ENCODE peak calls at places on chromosomes 11 and 22, in six cellular contexts. Y is endothelial cell of umbilical vein, N is mesenchymal stem cell, T is HCT116, F is H9, W is SK-N-SH. P is an unnamed sample. For H3K9me3, the result is how much of the 10 kb centered on the place peaks cover.

GRCh38 chr11:36478700-36479329 is 31.3 kb downstream of the TRAF6 start:
- DNase-seq in F (no peak), W (peak), Y (peak), N (peak), T (peak), P (peak)

GRCh38 chr11:68002575-68002942 is 1.3 kb downstream of the UNC93B1 start:
- DNase-seq in W (no peak), T (no peak), Y (no peak), F (no peak), N (no peak), P (no peak)

GRCh38 chr11:8290122-8290810 is 26.6 kb upstream of the LMO1 start:
- DNase-seq in F (peak), N (no peak), W (peak), T (no peak), Y (no peak), P (peak)

GRCh38 chr11:33452806-33453205 is 195.6 kb downstream of the HIPK3 start:
- DNase-seq in F (no peak), N (peak), W (no peak), Y (peak), T (no peak), P (no peak)

GRCh38 chr11:20000022-20000392 is 160.3 kb downstream of the DBX1 start:
- DNase-seq in F (no peak), Y (no peak), W (no peak), N (no peak), T (no peak), P (no peak)

GRCh38 chr11:86230196-86230813 is 14.2 kb upstream of the EED start:
- DNase-seq in T (peak), W (no peak), F (no peak), Y (no peak), N (no peak), P (no peak)

GRCh38 chr11:95884364-95884763 is 39.5 kb downstream of the MTMR2 start:
- DNase-seq in T (no peak), N (peak), W (no peak), F (no peak), Y (peak), P (no peak)

GRCh38 chr11:95566151-95566670 is 223.4 kb downstream of the FAM76B start:
- DNase-seq in T (no peak), W (no peak), Y (no peak), N (no peak), F (no peak), P (no peak)

GRCh38 chr11:134656861-134657540 is 245.0 kb upstream of the B3GAT1 start:
- DNase-seq in F (no peak), Y (no peak), W (no peak), N (no peak), T (no peak), P (no peak)

GRCh38 chr22:27252282-27253049 is 549.1 kb downstream of the MN1 start:
- DNase-seq in T (no peak), N (peak), F (no peak), W (no peak), Y (peak), P (no peak)

GRCh38 chr11:44774131-44774530 is 47.4 kb downstream of the TSPAN18 start:
- DNase-seq in T (no peak), W (no peak), N (no peak), Y (peak), F (peak), P (no peak)

GRCh38 chr11:9092846-9093778 is 1.7 kb upstream of the SCUBE2 start:
- DNase-seq in Y (peak), T (no peak), W (peak), F (no peak), N (no peak), P (no peak)

GRCh38 chr11:71446942-71447688 is 1.1 kb downstream of the DHCR7 start:
- DNase-seq in W (no peak), T (no peak), F (no peak), N (peak), Y (peak), P (peak)

GRCh38 chr11:48216510-48216909 is at the start of gene OR4B1:
- DNase-seq in F (no peak), N (no peak), Y (no peak), W (no peak), T (no peak), P (no peak)

GRCh38 chr11:129195682-129196081 is 3.6 kb upstream of the ARHGAP32 start:
- DNase-seq in N (no peak), W (no peak), F (no peak), T (no peak), Y (no peak), P (no peak)

GRCh38 chr22:31970490-31971444 is 26.4 kb downstream of the YWHAH start:
- DNase-seq in T (peak), W (peak), F (peak), Y (peak), N (peak), P (peak)

GRCh38 chr22:39253427-39254070 is 8.8 kb upstream of the PDGFB start:
- DNase-seq in N (peak), W (no peak), Y (peak), F (no peak), T (peak), P (no peak)

GRCh38 chr11:57324154-57324885 is 432 bp downstream of the TNKS1BP1 start:
- DNase-seq in W (peak), F (peak), N (peak), Y (peak), T (no peak), P (peak)

GRCh38 chr11:96052921-96053631 is 129.2 kb upstream of the MTMR2 start:
- DNase-seq in W (no peak), F (no peak), Y (no peak), T (no peak), N (peak), P (no peak)

GRCh38 chr22:20423636-20424511 is 13.8 kb downstream of the SCARF2 start:
- DNase-seq in Y (no peak), W (peak), N (no peak), F (peak), T (no peak), P (peak)

GRCh38 chr11:64384039-64384737 is 25.2 kb downstream of the RPS6KA4 start:
- DNase-seq in Y (no peak), F (no peak), T (no peak), N (no peak), W (no peak), P (no peak)

GRCh38 chr11:107565219-107565937 is at the start of gene ALKBH8:
- DNase-seq in N (peak), F (peak), T (no peak), W (peak), Y (peak), P (peak)

GRCh38 chr11:122850076-122850631 is 11.9 kb downstream of the CRTAM start:
- DNase-seq in F (peak), T (no peak), W (no peak), Y (no peak), N (peak), P (no peak)

GRCh38 chr11:93116641-93117577 is 80.9 kb downstream of the SLC36A4 start:
- DNase-seq in F (peak), W (no peak), N (no peak), T (no peak), Y (no peak), P (peak)

GRCh38 chr11:17845431-17845881 is 110.9 kb downstream of the KCNC1 start:
- DNase-seq in W (no peak), N (peak), F (no peak), Y (no peak), T (no peak), P (no peak)

GRCh38 chr11:113373981-113374560 is 13.5 kb upstream of the ANKK1 start:
- DNase-seq in N (no peak), Y (no peak), T (no peak), W (no peak), F (no peak), P (no peak)

GRCh38 chr11:32893091-32893946 is 708 bp downstream of the QSER1 start:
- DNase-seq in F (peak), Y (peak), W (peak), T (no peak), N (peak), P (peak)

GRCh38 chr11:45543808-45544422 is 121.5 kb downstream of the CHST1 start:
- DNase-seq in Y (peak), N (peak), W (no peak), T (no peak), F (peak), P (peak)

GRCh38 chr11:117610901-117611300 is 186.1 kb downstream of the DSCAML1 start:
- DNase-seq in N (no peak), W (no peak), T (no peak), F (no peak), Y (no peak), P (no peak)

GRCh38 chr11:2835768-2836150 is 49.8 kb downstream of the CDKN1C start:
- DNase-seq in F (no peak), T (no peak), N (no peak), W (no peak), Y (no peak), P (no peak)

GRCh38 chr22:45097061-45097460 is 66.7 kb upstream of the NUP50 start:
- DNase-seq in N (no peak), T (no peak), W (no peak), F (no peak), Y (no peak), P (no peak)

GRCh38 chr22:17471901-17472566 is 91.3 kb upstream of the SLC25A18 start:
- DNase-seq in W (no peak), Y (no peak), F (no peak), T (no peak), N (no peak), P (peak)

GRCh38 chr22:34800265-34800664 is 265.7 kb upstream of the ISX start:
- DNase-seq in W (no peak), Y (no peak), N (peak), T (no peak), F (no peak), P (no peak)

GRCh38 chr22:34801221-34801620 is 264.7 kb upstream of the ISX start:
- DNase-seq in F (no peak), W (no peak), T (no peak), N (no peak), Y (no peak), P (no peak)

GRCh38 chr22:34804588-34804987 is 261.4 kb upstream of the ISX start:
- DNase-seq in W (no peak), T (no peak), N (no peak), Y (no peak), F (peak), P (peak)

GRCh38 chr22:34798605-34799004 is 267.4 kb upstream of the ISX start:
- DNase-seq in N (no peak), W (no peak), Y (no peak), F (no peak), T (no peak), P (no peak)
- H3K9me3 ChIP-seq in N (under half), W (under half), Y (under half), F (under half), T (under half), P (under half)

GRCh38 chr11:75733346-75734107 is 15.9 kb downstream of the MOGAT2 start:
- DNase-seq in W (peak), F (no peak), T (no peak), Y (no peak), N (no peak), P (peak)

GRCh38 chr11:75740681-75741080 is 23.0 kb downstream of the MOGAT2 start:
- DNase-seq in T (no peak), F (no peak), N (no peak), W (no peak), Y (no peak), P (no peak)

GRCh38 chr11:75735181-75735845 is 17.7 kb downstream of the MOGAT2 start:
- DNase-seq in T (no peak), W (no peak), Y (no peak), N (no peak), F (no peak), P (no peak)

GRCh38 chr11:75734491-75735180 is 17.0 kb downstream of the MOGAT2 start:
- DNase-seq in T (no peak), Y (no peak), N (no peak), W (no peak), F (no peak), P (no peak)

GRCh38 chr11:75737314-75737713 is 19.7 kb downstream of the MOGAT2 start:
- DNase-seq in N (no peak), Y (no peak), T (no peak), F (no peak), W (no peak), P (no peak)
- H2AFZ ChIP-seq in N (no peak), Y (no peak), T (no peak), F (no peak), W (no peak), P (no peak)

GRCh38 chr11:65778901-65779668 is 1.7 kb downstream of the AP5B1 start:
- DNase-seq in F (no peak), Y (no peak), W (peak), T (no peak), N (no peak), P (no peak)

GRCh38 chr11:65779669-65779918 is 1.2 kb downstream of the AP5B1 start:
- DNase-seq in W (no peak), N (no peak), F (no peak), T (no peak), Y (no peak), P (no peak)

GRCh38 chr11:65777821-65778361 is 2.9 kb downstream of the AP5B1 start:
- DNase-seq in T (no peak), N (no peak), F (no peak), W (peak), Y (no peak), P (no peak)

GRCh38 chr11:65777241-65777640 is 3.5 kb downstream of the AP5B1 start:
- DNase-seq in F (no peak), T (no peak), W (no peak), N (no peak), Y (no peak), P (no peak)

GRCh38 chr11:65778431-65778900 is 2.3 kb downstream of the AP5B1 start:
- DNase-seq in W (no peak), Y (no peak), N (no peak), F (no peak), T (no peak), P (no peak)
- H3K9ac ChIP-seq in W (no peak), Y (no peak), N (no peak), F (no peak), T (no peak), P (no peak)

GRCh38 chr22:49180683-49181024 is 647.0 kb downstream of the BRD1 start:
- DNase-seq in W (no peak), Y (no peak), F (no peak), T (no peak), N (no peak), P (no peak)
- H3K9me3 ChIP-seq in W (under half), Y (under half), F (under half), T (under half), N (under half), P (under half)

GRCh38 chr11:61752925-61753551 is 602 bp downstream of the MYRF start:
- DNase-seq in W (no peak), F (no peak), N (no peak), Y (no peak), T (no peak), P (no peak)
- H2AFZ ChIP-seq in W (peak), F (no peak), N (no peak), Y (peak), T (no peak), P (peak)

DNA sequence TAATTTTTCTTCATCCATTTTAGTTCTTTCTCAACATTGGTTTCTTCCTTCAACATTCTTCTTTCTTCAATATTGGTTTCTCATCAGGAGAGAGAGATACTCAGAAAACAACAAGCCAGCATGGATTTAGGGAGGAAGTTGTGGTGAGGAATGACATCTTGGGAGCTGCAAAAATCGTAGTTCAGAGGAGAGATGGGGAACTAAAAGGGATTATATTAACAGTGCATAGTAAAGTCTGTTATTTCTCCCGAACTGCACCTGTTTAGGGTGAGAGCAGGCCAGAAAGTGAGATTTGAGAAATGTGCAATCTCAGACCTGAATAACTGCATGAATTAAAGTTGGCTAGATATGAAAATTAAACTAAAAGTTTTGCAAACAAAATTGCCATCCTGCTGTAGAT is 94.5 kb downstream of the CASP12 start:
- DNase-seq in W (no peak), Y (no peak), F (no peak), T (no peak), N (no peak), P (no peak)
- H3K9ac ChIP-seq in W (no peak), Y (no peak), F (no peak), T (no peak), N (no peak), P (no peak)

DNA sequence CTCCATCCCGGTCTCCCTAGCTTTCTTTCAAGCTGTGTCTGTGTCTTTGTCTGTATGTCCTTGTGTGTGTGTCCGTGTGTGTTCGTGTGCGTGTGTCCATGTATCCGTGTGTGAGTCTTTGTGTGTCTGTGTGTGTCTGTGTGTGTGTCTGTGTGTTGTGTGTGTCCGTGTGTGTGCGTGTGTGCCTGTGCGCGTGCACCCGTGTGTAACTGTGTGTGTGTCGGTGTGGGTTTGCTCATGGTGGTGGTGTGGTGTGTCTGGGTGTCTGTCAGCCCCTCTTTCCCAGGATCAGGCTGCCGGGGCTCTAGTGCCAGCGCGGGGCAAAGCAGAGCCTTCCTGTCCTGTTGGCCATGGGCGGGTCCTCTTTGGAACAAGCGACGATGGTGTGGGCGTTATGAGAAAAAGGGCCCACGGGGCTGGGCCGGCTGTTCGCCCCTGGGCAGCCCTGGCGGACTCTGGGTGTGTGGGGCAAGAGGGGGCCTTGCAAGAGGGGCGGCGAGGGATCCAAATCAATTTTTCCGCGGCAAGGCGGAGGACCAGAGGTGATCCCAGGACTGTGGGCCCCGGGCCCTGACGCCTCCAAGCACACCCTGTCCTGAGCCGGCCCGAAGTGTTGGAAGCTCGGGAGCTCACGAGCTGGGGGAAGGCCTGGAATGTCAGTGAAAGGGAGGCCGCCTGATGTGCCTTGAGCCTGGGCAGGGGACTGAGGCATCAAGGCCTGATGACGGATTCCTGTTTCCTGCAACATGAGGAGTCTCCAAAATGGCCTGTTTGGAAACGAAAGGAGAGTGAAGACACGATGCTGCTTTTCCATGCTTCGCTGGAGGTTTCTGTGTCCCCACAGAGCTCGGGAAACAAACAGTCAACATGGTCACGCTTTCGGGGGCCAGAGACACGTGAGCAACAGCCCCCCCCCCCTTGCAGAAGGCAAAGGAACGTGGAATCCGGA is 3929.2 kb upstream of the OR11H1 start:
- DNase-seq in F (no peak), W (no peak), N (no peak), T (no peak), Y (no peak), P (no peak)
- H3K9me3 ChIP-seq in F (half or more), W (under half), N (under half), T (under half), Y (under half), P (under half)

GRCh38 chr11:132888226-132888625 is 644.1 kb downstream of the OPCML start:
- DNase-seq in W (no peak), Y (no peak), T (no peak), F (no peak), N (peak), P (no peak)
- H2AFZ ChIP-seq in W (no peak), Y (no peak), T (no peak), F (no peak), N (no peak), P (no peak)